ENCODE peak calls at places on chromosomes 3 and 15, in four cellular contexts. E is stomach, Q is esophagus squamous epithelium, O is tibial nerve. U is an unnamed sample.
A peak's percentile ranks its signal among the peaks of the same experiment; 100 is the strongest.

GRCh38 chr3:61610316-61610715 is 48.9 kb downstream of the PTPRG start:
- DNase-seq in E (no peak), O (no peak), Q (no peak), U (no peak)

GRCh38 chr3:168029705-168030104 is 66.0 kb downstream of the GOLIM4 start:
- DNase-seq in Q (no peak), E (no peak), O (no peak), U (no peak)

GRCh38 chr3:109346770-109347295 is 9.5 kb upstream of the DPPA4 start:
- DNase-seq in E (no peak), O (no peak), Q (no peak), U (no peak)

GRCh38 chr3:138348950-138349739 is 766 bp downstream of the MRAS start:
- DNase-seq in Q (no peak), O (no peak), E (no peak), U (no peak)

GRCh38 chr15:43879386-43880355 is 52.9 kb downstream of the WDR76 start:
- DNase-seq in O (no peak), Q (no peak), E (no peak), U (no peak)

GRCh38 chr3:124793054-124793740 is 62.9 kb downstream of the UMPS start:
- DNase-seq in E (no peak), O (no peak), Q (no peak), U (no peak)

GRCh38 chr3:126016616-126017015 is 47.6 kb downstream of the ROPN1B start:
- DNase-seq in Q (no peak), O (no peak), E (no peak), U (no peak)

GRCh38 chr3:16067837-16068471 is 106.5 kb upstream of the GALNT15 start:
- DNase-seq in Q (no peak), E (no peak), O (no peak), U (no peak)

GRCh38 chr3:71903141-71903540 is 118.2 kb upstream of the PROK2 start:
- DNase-seq in E (no peak), Q (no peak), O (no peak), U (no peak)

GRCh38 chr3:128875556-128876120 is 3.8 kb upstream of the ACAD9 start:
- DNase-seq in Q (no peak), O (no peak), E (peak; percentile 43), U (no peak)

GRCh38 chr3:88986834-88987233 is 120.6 kb upstream of the EPHA3 start:
- DNase-seq in O (no peak), E (no peak), Q (no peak), U (no peak)

GRCh38 chr3:21745971-21746370 is 5.0 kb downstream of the ZNF385D start:
- DNase-seq in E (no peak), O (no peak), Q (no peak), U (no peak)

GRCh38 chr3:51966941-51967383 is 292 bp downstream of the PCBP4 start:
- DNase-seq in O (no peak), E (no peak), Q (no peak), U (no peak)

GRCh38 chr3:127673191-127674098 is 693 bp downstream of the ABTB1 start:
- DNase-seq in E (peak; percentile 61), Q (no peak), O (peak; percentile 19), U (no peak)

GRCh38 chr15:30921781-30922371 is 18.2 kb downstream of the FAN1 start:
- DNase-seq in E (peak; percentile 54), Q (no peak), O (no peak), U (no peak)

GRCh38 chr3:62757045-62757444 is 118.2 kb downstream of the CADPS start:
- DNase-seq in O (no peak), E (no peak), Q (no peak), U (no peak)

GRCh38 chr3:176491084-176491483 is 706.2 kb downstream of the TBL1XR1 start:
- DNase-seq in Q (no peak), E (no peak), O (no peak), U (no peak)

GRCh38 chr15:100703032-100703578 is 100.7 kb downstream of the ASB7 start:
- DNase-seq in Q (no peak), E (no peak), O (no peak), U (no peak)

GRCh38 chr15:74889390-74889881 is 406 bp upstream of the MPI start:
- DNase-seq in E (peak; percentile 34), Q (no peak), O (no peak), U (no peak)

GRCh38 chr3:98788651-98789050 is 25.5 kb downstream of the ST3GAL6 start:
- DNase-seq in Q (no peak), E (no peak), O (no peak), U (no peak)

GRCh38 chr3:33645060-33645841 is 72.8 kb downstream of the CLASP2 start:
- DNase-seq in O (no peak), E (no peak), Q (no peak), U (no peak)

GRCh38 chr3:152258448-152259302 is 10.1 kb upstream of the MBNL1 start:
- DNase-seq in E (peak; percentile 35), Q (no peak), O (no peak), U (peak; percentile 66)

GRCh38 chr3:14144423-14145075 is 19.7 kb downstream of the TMEM43 start:
- DNase-seq in Q (peak; percentile 40), O (peak; percentile 60), E (peak; percentile 67), U (peak; percentile 68)
- H3K36me3 ChIP-seq in Q (peaks cover 16% of the 10 kb centered on the region), O (no peaks in the 10 kb centered on the region), E (peaks cover 72% of the 10 kb centered on the region), U (peaks cover 13% of the 10 kb centered on the region)

DNA sequence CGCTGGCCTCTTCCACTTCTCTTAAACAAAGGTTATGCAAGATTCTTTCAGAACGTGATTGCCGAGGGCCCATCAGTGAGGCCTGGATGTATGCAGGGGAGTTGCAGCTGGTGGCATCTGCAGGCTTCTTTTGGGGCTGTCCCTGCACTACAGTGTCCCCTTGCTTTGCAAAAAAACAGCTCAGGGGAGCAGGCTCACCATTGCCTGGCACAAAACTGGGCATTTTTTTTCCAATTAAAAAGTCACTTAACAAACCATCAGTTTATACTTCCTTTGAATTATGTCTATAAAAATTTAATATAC is 148.6 kb downstream of the ATP10A start:
- DNase-seq in E (no peak), Q (no peak), O (no peak), U (no peak)
- H3K9me3 ChIP-seq in E (no peaks in the 10 kb centered on the region), Q (no peaks in the 10 kb centered on the region), O (no peaks in the 10 kb centered on the region), U (no peaks in the 10 kb centered on the region)

GRCh38 chr15:77480859-77481258 is 60.2 kb downstream of the HMG20A start:
- DNase-seq in E (no peak), Q (no peak), O (no peak), U (no peak)
- H3K36me3 ChIP-seq in E (peaks cover 78% of the 10 kb centered on the region), Q (peaks cover 14% of the 10 kb centered on the region), O (no peaks in the 10 kb centered on the region), U (peaks cover 20% of the 10 kb centered on the region)

GRCh38 chr3:119427669-119428068 is 35.7 kb downstream of the TMEM39A start:
- DNase-seq in Q (no peak), O (no peak), E (no peak), U (no peak)
- H3K9me3 ChIP-seq in Q (no peaks in the 10 kb centered on the region), O (no peaks in the 10 kb centered on the region), E (peaks cover 34% of the 10 kb centered on the region), U (peaks cover 46% of the 10 kb centered on the region)

GRCh38 chr15:61910839-61911369 is 149.3 kb downstream of the VPS13C start:
- DNase-seq in O (no peak), E (no peak), Q (no peak), U (no peak)
- H3K36me3 ChIP-seq in O (no peaks in the 10 kb centered on the region), E (peaks cover 81% of the 10 kb centered on the region), Q (peaks cover 5% of the 10 kb centered on the region), U (peaks cover 27% of the 10 kb centered on the region)

DNA sequence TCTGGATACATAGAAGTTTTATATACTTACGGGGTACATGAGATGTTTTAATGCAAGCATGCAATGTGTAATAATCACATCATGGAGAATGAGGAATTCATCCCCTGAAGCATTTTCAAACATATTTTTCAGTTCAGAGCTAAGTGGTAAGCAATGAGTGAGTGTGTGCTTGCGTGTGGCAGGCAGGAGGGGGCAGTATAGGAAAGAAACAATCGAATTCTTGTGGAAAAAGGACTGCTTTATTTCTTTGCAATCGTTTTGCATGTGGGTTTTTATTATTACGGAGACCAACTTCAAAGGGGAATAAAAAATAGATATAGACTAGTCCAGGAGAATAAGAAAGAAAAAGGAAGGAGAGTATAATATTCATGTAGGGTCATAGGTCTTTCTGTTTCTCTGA is 271.6 kb downstream of the CHL1 start:
- DNase-seq in E (no peak), O (no peak), Q (no peak), U (no peak)
- H3K9me3 ChIP-seq in E (no peaks in the 10 kb centered on the region), O (no peaks in the 10 kb centered on the region), Q (no peaks in the 10 kb centered on the region), U (no peaks in the 10 kb centered on the region)

GRCh38 chr15:34896183-34896582 is 73.4 kb downstream of the AQR start:
- DNase-seq in E (no peak), O (no peak), Q (no peak), U (no peak)

GRCh38 chr15:34892963-34893591 is 76.5 kb downstream of the AQR start:
- DNase-seq in O (no peak), Q (no peak), E (no peak), U (no peak)

GRCh38 chr15:34889486-34889885 is 80.1 kb downstream of the AQR start:
- DNase-seq in O (no peak), E (no peak), Q (no peak), U (no peak)

GRCh38 chr15:34890424-34890823 is 79.1 kb downstream of the AQR start:
- DNase-seq in Q (no peak), O (no peak), E (no peak), U (no peak)

DNA sequence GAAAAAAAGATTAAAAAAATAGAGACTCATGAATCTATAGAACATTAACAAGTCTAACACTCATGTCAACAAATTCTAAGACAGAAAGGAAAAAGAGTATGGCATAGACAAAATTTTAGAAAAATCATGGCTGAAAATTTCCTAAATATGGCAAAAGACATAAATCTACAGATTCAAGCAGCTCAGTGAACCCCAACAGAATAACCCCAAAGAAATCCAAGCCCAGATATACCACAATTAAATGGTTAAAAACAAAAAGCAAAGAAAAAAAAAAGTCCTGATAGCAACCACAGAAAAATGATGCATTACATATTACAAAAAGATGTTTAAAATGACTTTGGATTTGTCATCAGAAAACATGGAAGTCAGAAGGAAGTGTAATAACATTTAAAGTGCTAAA is 75.6 kb downstream of the AQR start:
- DNase-seq in O (no peak), E (no peak), Q (no peak), U (no peak)
- H3K36me3 ChIP-seq in O (no peaks in the 10 kb centered on the region), E (peaks cover 89% of the 10 kb centered on the region), Q (peaks cover 19% of the 10 kb centered on the region), U (peaks cover 33% of the 10 kb centered on the region)

DNA sequence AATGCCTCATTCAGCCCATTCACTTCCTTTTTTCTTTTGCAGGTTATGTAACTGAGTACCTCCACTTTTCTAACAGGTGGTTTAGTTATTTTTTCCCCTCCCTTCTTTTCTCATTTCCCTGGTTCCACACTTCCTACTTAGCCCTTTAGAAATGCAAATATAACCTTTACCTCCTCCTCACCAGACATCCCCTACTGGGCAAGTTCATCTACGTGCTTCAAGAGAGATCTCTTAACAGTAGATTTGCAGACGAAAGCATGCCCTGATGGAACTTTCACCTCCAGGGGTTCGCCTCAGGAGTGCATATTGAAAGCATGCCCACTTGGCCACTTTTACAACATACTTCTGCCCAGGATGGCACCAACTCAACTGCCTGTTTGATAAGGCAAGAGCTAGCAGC is 314.1 kb upstream of the LRRC3B start:
- DNase-seq in Q (no peak), E (no peak), O (no peak), U (no peak)
- H3K9me3 ChIP-seq in Q (no peaks in the 10 kb centered on the region), E (no peaks in the 10 kb centered on the region), O (no peaks in the 10 kb centered on the region), U (no peaks in the 10 kb centered on the region)

U was measured in thoracic aorta.